ENCODE peak calls at places on chromosomes 2 and 18, in seven cellular contexts. X, Q, D, M, B, P and O are unnamed samples.

GRCh38 chr18:49725809-49726514 is 87.4 kb downstream of the ACAA2 start:
- DNase-seq in X (peak), D (no peak), Q (peak), B (peak), P (peak), M (peak), O (peak)

GRCh38 chr2:152560163-152560562 is 157.1 kb downstream of the PRPF40A start:
- DNase-seq in X (peak), P (no peak), D (no peak), M (no peak), B (no peak), Q (no peak), O (no peak)

GRCh38 chr2:240985881-240986786 is 12.3 kb upstream of the SNED1 start:
- DNase-seq in B (no peak), X (no peak), D (no peak), P (no peak), M (no peak), Q (no peak), O (no peak)

GRCh38 chr2:130806370-130806769 is 30.3 kb upstream of the ARHGEF4 start:
- DNase-seq in B (no peak), X (no peak), D (no peak), P (no peak), M (no peak), Q (no peak), O (no peak)

GRCh38 chr18:5515007-5515744 is 28.6 kb downstream of the EPB41L3 start:
- DNase-seq in M (no peak), B (no peak), Q (no peak), P (no peak), X (no peak), D (no peak), O (no peak)

GRCh38 chr2:42752299-42752698 is 11.6 kb downstream of the OXER1 start:
- DNase-seq in P (no peak), X (no peak), D (no peak), M (no peak), Q (no peak), B (no peak), O (no peak)

GRCh38 chr2:47651296-47651695 is 131.6 kb upstream of the MSH6 start:
- DNase-seq in M (no peak), Q (no peak), P (no peak), B (no peak), X (no peak), D (no peak), O (no peak)

GRCh38 chr18:76805221-76805620 is 17.1 kb upstream of the ZNF236 start:
- DNase-seq in P (peak), D (no peak), B (no peak), X (peak), M (peak), Q (no peak), O (no peak)

GRCh38 chr2:61437170-61437569 is 33.7 kb downstream of the USP34 start:
- DNase-seq in P (no peak), B (no peak), Q (no peak), X (no peak), D (no peak), M (no peak), O (no peak)

GRCh38 chr2:61434314-61434713 is 36.6 kb downstream of the USP34 start:
- DNase-seq in B (no peak), M (no peak), Q (no peak), X (no peak), D (no peak), P (no peak), O (no peak)

GRCh38 chr2:61436092-61436491 is 34.8 kb downstream of the USP34 start:
- DNase-seq in M (no peak), Q (no peak), B (no peak), D (no peak), P (peak), X (no peak), O (no peak)

GRCh38 chr2:61433606-61434005 is 37.3 kb downstream of the USP34 start:
- DNase-seq in P (no peak), M (peak), D (no peak), X (no peak), B (no peak), Q (no peak), O (no peak)

DNA sequence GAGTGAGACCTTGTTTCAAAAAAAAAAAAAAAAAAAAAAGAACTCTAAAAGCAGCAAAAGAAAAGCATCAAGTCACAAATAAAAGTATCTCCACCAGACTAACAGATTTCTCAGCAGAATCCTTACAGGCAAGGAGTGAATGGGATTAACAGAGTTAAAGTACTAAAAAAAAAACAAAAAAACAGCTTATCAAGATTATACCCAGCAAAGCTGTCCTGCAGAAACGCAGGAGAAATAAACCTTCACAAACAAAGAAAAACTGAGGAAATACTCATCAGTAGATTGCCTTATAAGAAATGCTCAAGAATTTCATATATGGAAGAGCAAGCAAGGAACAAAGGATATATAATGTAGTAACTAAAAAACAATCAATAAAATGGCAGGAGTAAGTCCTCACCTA is 35.6 kb downstream of the USP34 start:
- DNase-seq in P (no peak), X (no peak), Q (no peak), B (no peak), D (no peak), M (no peak), O (no peak)
- H2BK5ac ChIP-seq in P (no peak), X (no peak), Q (no peak), B (no peak), D (no peak), M (no peak), O (no peak)

GRCh38 chr2:70745276-70745675 is 22.7 kb downstream of the ADD2 start:
- DNase-seq in B (no peak), Q (no peak), P (no peak), X (no peak), D (no peak), M (no peak), O (no peak)

GRCh38 chr2:70743677-70744076 is 24.3 kb downstream of the ADD2 start:
- DNase-seq in P (no peak), D (no peak), Q (no peak), B (no peak), M (peak), X (no peak), O (no peak)

GRCh38 chr2:70747284-70747683 is 20.7 kb downstream of the ADD2 start:
- DNase-seq in X (no peak), B (no peak), Q (no peak), M (no peak), D (no peak), P (no peak), O (no peak)

GRCh38 chr2:70748002-70748779 is 19.8 kb downstream of the ADD2 start:
- DNase-seq in X (no peak), B (no peak), M (peak), Q (no peak), D (no peak), P (no peak), O (no peak)

GRCh38 chr2:70746076-70746475 is 21.9 kb downstream of the ADD2 start:
- DNase-seq in Q (peak), P (no peak), D (no peak), X (no peak), B (no peak), M (no peak), O (no peak)
- H2BK5ac ChIP-seq in Q (no peak), P (no peak), D (no peak), X (no peak), B (no peak), M (no peak), O (no peak)

GRCh38 chr2:216047417-216047816 is 34.1 kb upstream of the MREG start:
- DNase-seq in X (no peak), B (no peak), Q (no peak), D (no peak), M (no peak), P (no peak), O (no peak)

GRCh38 chr2:216041438-216041837 is 28.1 kb upstream of the MREG start:
- DNase-seq in B (no peak), Q (no peak), X (no peak), M (no peak), D (no peak), P (no peak), O (no peak)

GRCh38 chr2:216043949-216044348 is 30.6 kb upstream of the MREG start:
- DNase-seq in P (no peak), X (no peak), D (no peak), Q (no peak), B (no peak), M (no peak), O (no peak)

GRCh38 chr2:216049452-216049851 is 32.2 kb downstream of the PECR start:
- DNase-seq in D (no peak), M (no peak), X (no peak), P (no peak), Q (no peak), B (no peak), O (no peak)

DNA sequence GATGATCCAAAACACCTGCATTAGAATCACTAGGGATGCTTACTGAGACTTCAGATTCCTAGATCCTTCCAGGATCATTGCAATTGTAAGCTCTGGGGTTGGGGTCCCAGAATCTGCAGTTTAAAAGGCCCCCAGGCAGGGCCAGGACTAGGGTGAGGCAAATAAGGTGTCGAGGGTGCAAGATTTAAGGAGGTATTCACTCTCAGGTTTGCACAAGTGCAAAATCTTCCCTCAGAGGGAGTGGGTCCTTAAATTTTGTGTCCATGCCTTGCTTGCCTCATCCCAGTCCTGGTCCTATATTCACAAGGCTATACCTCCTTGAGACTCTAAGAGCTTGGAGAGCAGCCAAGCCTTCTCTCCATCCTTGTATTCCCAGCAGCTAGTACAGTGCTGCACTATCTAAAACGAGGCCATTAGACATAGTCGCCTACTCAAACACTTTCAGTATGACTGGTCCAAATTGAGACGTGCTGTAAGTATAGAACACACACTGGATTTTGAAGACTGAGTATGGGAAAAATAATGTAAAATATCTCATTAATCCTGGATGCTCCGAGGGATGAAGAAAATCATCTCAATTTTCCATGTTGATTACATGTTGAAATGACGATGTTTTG is 31.6 kb upstream of the MREG start:
- DNase-seq in P (no peak), Q (no peak), X (peak), B (no peak), D (no peak), M (no peak), O (no peak)
- H2BK5ac ChIP-seq in P (no peak), Q (no peak), X (no peak), B (no peak), D (no peak), M (no peak), O (no peak)

DNA sequence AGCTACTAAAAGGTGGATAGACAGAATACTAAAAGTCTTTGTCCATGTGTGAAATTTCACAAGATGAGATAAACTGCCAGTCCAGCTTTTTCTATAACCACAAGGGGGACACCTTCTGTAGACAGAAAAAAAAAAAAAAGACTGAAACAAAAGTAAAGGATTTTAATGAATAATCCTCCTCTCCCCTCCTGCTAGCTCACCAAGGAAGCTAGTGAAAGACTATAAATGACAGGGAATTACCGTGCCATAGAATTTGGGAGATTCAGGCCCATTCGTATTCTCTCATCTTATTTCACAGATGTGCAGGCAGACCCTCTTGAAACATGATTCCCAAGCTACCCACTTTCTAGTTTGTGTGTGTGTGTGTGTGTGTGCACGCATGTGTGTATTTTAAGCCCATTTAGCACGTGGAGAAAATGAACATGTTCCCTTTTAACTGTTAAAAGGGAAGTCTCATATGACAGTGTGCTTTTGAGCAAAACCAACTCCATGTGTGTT is 36.3 kb upstream of the SLC8A1 start:
- DNase-seq in P (peak), Q (peak), D (no peak), X (peak), B (no peak), M (peak), O (no peak)
- H2BK5ac ChIP-seq in P (no peak), Q (no peak), D (no peak), X (no peak), B (no peak), M (no peak), O (no peak)

DNA sequence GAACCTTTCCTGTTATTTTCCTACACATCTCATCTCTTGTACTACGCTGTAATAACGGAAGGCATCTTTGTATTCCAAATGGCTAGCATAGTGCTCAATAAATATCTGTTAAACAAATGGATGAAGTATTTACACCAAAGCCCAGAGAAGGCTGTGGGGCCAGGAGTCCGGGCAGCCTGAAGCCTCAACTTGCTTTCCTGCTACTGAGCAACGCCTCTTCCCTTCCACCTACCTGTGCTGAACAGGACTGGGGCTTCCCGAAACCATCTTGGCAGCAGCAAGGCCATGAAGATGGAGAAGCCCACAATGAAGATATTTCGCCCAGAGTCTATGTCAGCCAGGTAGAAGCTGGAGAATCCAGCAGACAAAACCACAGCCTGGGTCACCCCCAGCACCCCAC is 2.5 kb upstream of the NHEJ1 start:
- DNase-seq in B (no peak), Q (no peak), M (no peak), P (no peak), X (no peak), D (no peak), O (no peak)
- H2BK5ac ChIP-seq in B (no peak), Q (no peak), M (no peak), P (no peak), X (no peak), D (no peak), O (no peak)

DNA sequence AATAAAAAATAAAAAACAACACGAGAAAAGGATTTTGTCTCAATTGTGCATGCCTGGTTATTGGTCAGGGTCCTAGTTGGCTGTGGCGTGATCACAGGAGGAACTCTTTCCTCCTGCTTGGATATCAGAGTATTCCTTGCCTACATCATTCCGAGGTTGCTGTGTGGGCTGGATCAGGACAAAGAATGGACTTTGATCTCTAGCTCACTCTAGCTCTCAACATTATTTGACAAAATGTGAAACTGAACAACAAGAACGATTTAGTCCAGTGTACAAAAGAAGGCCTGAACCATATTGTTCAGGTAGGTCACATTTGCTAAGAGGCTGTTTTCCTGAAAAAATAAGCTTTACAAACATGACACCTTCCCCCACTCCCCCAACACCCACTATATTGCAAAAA is 178.9 kb downstream of the LPIN1 start:
- DNase-seq in P (no peak), X (no peak), Q (no peak), D (no peak), B (no peak), M (no peak), O (no peak)
- H2BK5ac ChIP-seq in P (no peak), X (no peak), Q (no peak), D (no peak), B (peak), M (no peak), O (no peak)

DNA sequence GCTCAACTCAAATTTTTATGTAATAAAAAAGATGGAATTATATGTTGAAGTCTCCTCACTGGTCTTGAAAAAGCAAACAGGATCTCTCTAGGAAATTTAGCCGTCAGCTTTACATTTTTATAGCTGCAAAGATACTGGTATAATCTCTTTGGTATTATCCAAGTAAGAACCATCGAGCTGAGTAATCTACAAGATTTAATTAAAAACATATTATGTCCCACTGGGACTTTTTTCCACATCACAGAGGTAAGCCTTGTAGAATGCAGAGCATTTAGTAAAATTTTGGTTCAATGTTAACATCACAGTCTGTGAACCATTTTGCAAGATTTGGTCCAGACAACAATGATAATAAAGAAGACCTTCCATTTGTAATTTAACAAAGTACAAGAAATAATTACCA is 162.6 kb upstream of the SLC39A10 start:
- DNase-seq in Q (no peak), B (no peak), P (no peak), X (no peak), M (no peak), D (no peak), O (no peak)
- H2BK5ac ChIP-seq in Q (no peak), B (no peak), P (no peak), X (no peak), M (no peak), D (no peak), O (no peak)

GRCh38 chr2:120452945-120453634 is 107.2 kb downstream of the INHBB start:
- DNase-seq in P (no peak), X (no peak), M (no peak), Q (no peak), D (no peak), B (no peak), O (no peak)

GRCh38 chr2:120451334-120451733 is 105.4 kb downstream of the INHBB start:
- DNase-seq in D (no peak), Q (no peak), X (no peak), M (no peak), P (no peak), B (no peak), O (no peak)

GRCh38 chr2:120450196-120450820 is 104.4 kb downstream of the INHBB start:
- DNase-seq in X (peak), B (no peak), M (no peak), Q (no peak), D (no peak), P (no peak), O (no peak)

GRCh38 chr2:120453635-120453998 is 107.7 kb downstream of the INHBB start:
- DNase-seq in M (no peak), B (no peak), D (peak), P (peak), X (peak), Q (no peak), O (no peak)

GRCh38 chr2:120452131-120452530 is 106.2 kb downstream of the INHBB start:
- DNase-seq in X (no peak), B (no peak), M (no peak), D (no peak), Q (no peak), P (no peak), O (no peak)
- H2BK5ac ChIP-seq in X (no peak), B (no peak), M (no peak), D (no peak), Q (no peak), P (no peak), O (no peak)

GRCh38 chr2:203344667-203345066 is 16.5 kb downstream of the ABI2 start:
- DNase-seq in X (no peak), D (no peak), B (no peak), M (no peak), Q (no peak), P (no peak), O (no peak)
- H2BK5ac ChIP-seq in X (no peak), D (no peak), B (no peak), M (no peak), Q (no peak), P (no peak), O (no peak)